ENCODE peak calls at places on chromosomes 1 and 21, in nine cellular contexts. One of them, this sample, is unnamed.

GRCh38 chr1:203038217-203038741 is 12.0 kb downstream of the PPFIA4 start:
- DNase-seq in omental fat pad: peak
- DNase-seq in RWPE1: peak
- DNase-seq in activated CD8-positive, alpha-beta T cell treated with anti-CD3 and anti-CD28 coated beads, Interleukin-2, amount 10 ng/mL, durations not matched to agents 7 days and 5 days: peak
- DNase-seq in AG08395: peak
- DNase-seq in Calu3: no peak
- DNase-seq in KBM-7: no peak
- DNase-seq in anterior cingulate cortex: peak
- DNase-seq in HCT116: no peak
- DNase-seq in this sample: peak

GRCh38 chr1:210280221-210280620 is 47.6 kb downstream of the SERTAD4 start:
- DNase-seq in omental fat pad: no peak
- DNase-seq in RWPE1: no peak
- DNase-seq in activated CD8-positive, alpha-beta T cell treated with anti-CD3 and anti-CD28 coated beads, Interleukin-2, amount 10 ng/mL, durations not matched to agents 7 days and 5 days: no peak
- DNase-seq in AG08395: no peak
- DNase-seq in Calu3: no peak
- DNase-seq in KBM-7: no peak
- DNase-seq in anterior cingulate cortex: no peak
- DNase-seq in HCT116: no peak
- DNase-seq in this sample: no peak

GRCh38 chr1:1318131-1318652 is 6.3 kb downstream of the INTS11 start:
- DNase-seq in omental fat pad: peak
- DNase-seq in RWPE1: no peak
- DNase-seq in activated CD8-positive, alpha-beta T cell treated with anti-CD3 and anti-CD28 coated beads, Interleukin-2, amount 10 ng/mL, durations not matched to agents 7 days and 5 days: no peak
- DNase-seq in AG08395: peak
- DNase-seq in Calu3: peak
- DNase-seq in KBM-7: peak
- DNase-seq in anterior cingulate cortex: peak
- DNase-seq in HCT116: peak
- DNase-seq in this sample: peak

GRCh38 chr1:78303620-78304019 is 187.2 kb upstream of the PTGFR start:
- DNase-seq in omental fat pad: peak
- DNase-seq in RWPE1: peak
- DNase-seq in activated CD8-positive, alpha-beta T cell treated with anti-CD3 and anti-CD28 coated beads, Interleukin-2, amount 10 ng/mL, durations not matched to agents 7 days and 5 days: no peak
- DNase-seq in AG08395: peak
- DNase-seq in Calu3: peak
- DNase-seq in KBM-7: no peak
- DNase-seq in anterior cingulate cortex: no peak
- DNase-seq in HCT116: no peak
- DNase-seq in this sample: peak

GRCh38 chr1:159469921-159470595 is 30.5 kb downstream of the OR10J1 start:
- DNase-seq in omental fat pad: no peak
- DNase-seq in RWPE1: no peak
- DNase-seq in activated CD8-positive, alpha-beta T cell treated with anti-CD3 and anti-CD28 coated beads, Interleukin-2, amount 10 ng/mL, durations not matched to agents 7 days and 5 days: no peak
- DNase-seq in AG08395: no peak
- DNase-seq in Calu3: no peak
- DNase-seq in KBM-7: no peak
- DNase-seq in anterior cingulate cortex: no peak
- DNase-seq in HCT116: no peak
- DNase-seq in this sample: peak

GRCh38 chr21:28485301-28486022 is 507.2 kb downstream of the LTN1 start:
- DNase-seq in omental fat pad: no peak
- DNase-seq in RWPE1: peak
- DNase-seq in activated CD8-positive, alpha-beta T cell treated with anti-CD3 and anti-CD28 coated beads, Interleukin-2, amount 10 ng/mL, durations not matched to agents 7 days and 5 days: no peak
- DNase-seq in AG08395: peak
- DNase-seq in Calu3: no peak
- DNase-seq in KBM-7: no peak
- DNase-seq in anterior cingulate cortex: no peak
- DNase-seq in HCT116: no peak
- DNase-seq in this sample: peak

GRCh38 chr1:111234866-111235265 is 7.4 kb downstream of the CHI3L2 start:
- DNase-seq in omental fat pad: no peak
- DNase-seq in RWPE1: peak
- DNase-seq in activated CD8-positive, alpha-beta T cell treated with anti-CD3 and anti-CD28 coated beads, Interleukin-2, amount 10 ng/mL, durations not matched to agents 7 days and 5 days: no peak
- DNase-seq in AG08395: peak
- DNase-seq in Calu3: no peak
- DNase-seq in KBM-7: no peak
- DNase-seq in anterior cingulate cortex: no peak
- DNase-seq in HCT116: no peak
- DNase-seq in this sample: peak

GRCh38 chr1:211135342-211135950 is 1.5 kb upstream of the KCNH1 start:
- DNase-seq in omental fat pad: no peak
- DNase-seq in RWPE1: peak
- DNase-seq in activated CD8-positive, alpha-beta T cell treated with anti-CD3 and anti-CD28 coated beads, Interleukin-2, amount 10 ng/mL, durations not matched to agents 7 days and 5 days: no peak
- DNase-seq in AG08395: peak
- DNase-seq in Calu3: no peak
- DNase-seq in KBM-7: peak
- DNase-seq in anterior cingulate cortex: no peak
- DNase-seq in HCT116: peak
- DNase-seq in this sample: peak

GRCh38 chr1:56374026-56374974 is 205.1 kb downstream of the PLPP3 start:
- DNase-seq in omental fat pad: no peak
- DNase-seq in RWPE1: no peak
- DNase-seq in activated CD8-positive, alpha-beta T cell treated with anti-CD3 and anti-CD28 coated beads, Interleukin-2, amount 10 ng/mL, durations not matched to agents 7 days and 5 days: no peak
- DNase-seq in AG08395: peak
- DNase-seq in Calu3: no peak
- DNase-seq in KBM-7: no peak
- DNase-seq in anterior cingulate cortex: no peak
- DNase-seq in HCT116: no peak
- DNase-seq in this sample: no peak

GRCh38 chr1:103162360-103162759 is 54.0 kb upstream of the COL11A1 start:
- DNase-seq in omental fat pad: no peak
- DNase-seq in RWPE1: no peak
- DNase-seq in activated CD8-positive, alpha-beta T cell treated with anti-CD3 and anti-CD28 coated beads, Interleukin-2, amount 10 ng/mL, durations not matched to agents 7 days and 5 days: no peak
- DNase-seq in AG08395: no peak
- DNase-seq in Calu3: no peak
- DNase-seq in KBM-7: no peak
- DNase-seq in anterior cingulate cortex: no peak
- DNase-seq in HCT116: no peak
- DNase-seq in this sample: no peak

GRCh38 chr1:245873068-245873467 is 634.0 kb downstream of the SMYD3 start:
- DNase-seq in omental fat pad: no peak
- DNase-seq in RWPE1: no peak
- DNase-seq in activated CD8-positive, alpha-beta T cell treated with anti-CD3 and anti-CD28 coated beads, Interleukin-2, amount 10 ng/mL, durations not matched to agents 7 days and 5 days: no peak
- DNase-seq in AG08395: no peak
- DNase-seq in Calu3: no peak
- DNase-seq in KBM-7: no peak
- DNase-seq in anterior cingulate cortex: no peak
- DNase-seq in HCT116: no peak
- DNase-seq in this sample: no peak

GRCh38 chr1:37755290-37755689 is 9.6 kb downstream of the EPHA10 start:
- DNase-seq in omental fat pad: no peak
- DNase-seq in RWPE1: peak
- DNase-seq in activated CD8-positive, alpha-beta T cell treated with anti-CD3 and anti-CD28 coated beads, Interleukin-2, amount 10 ng/mL, durations not matched to agents 7 days and 5 days: no peak
- DNase-seq in AG08395: no peak
- DNase-seq in Calu3: no peak
- DNase-seq in KBM-7: no peak
- DNase-seq in anterior cingulate cortex: no peak
- DNase-seq in HCT116: peak
- DNase-seq in this sample: peak

GRCh38 chr1:30411206-30411605 is 312.2 kb downstream of the MATN1 start:
- DNase-seq in omental fat pad: no peak
- DNase-seq in RWPE1: no peak
- DNase-seq in activated CD8-positive, alpha-beta T cell treated with anti-CD3 and anti-CD28 coated beads, Interleukin-2, amount 10 ng/mL, durations not matched to agents 7 days and 5 days: peak
- DNase-seq in AG08395: no peak
- DNase-seq in Calu3: no peak
- DNase-seq in KBM-7: no peak
- DNase-seq in anterior cingulate cortex: no peak
- DNase-seq in HCT116: no peak
- DNase-seq in this sample: no peak

GRCh38 chr1:175077356-175078030 is 9.9 kb downstream of the TNN start:
- DNase-seq in omental fat pad: no peak
- DNase-seq in RWPE1: no peak
- DNase-seq in activated CD8-positive, alpha-beta T cell treated with anti-CD3 and anti-CD28 coated beads, Interleukin-2, amount 10 ng/mL, durations not matched to agents 7 days and 5 days: no peak
- DNase-seq in AG08395: no peak
- DNase-seq in Calu3: no peak
- DNase-seq in KBM-7: no peak
- DNase-seq in anterior cingulate cortex: no peak
- DNase-seq in HCT116: no peak
- DNase-seq in this sample: no peak

GRCh38 chr1:159853417-159853816 is 9.0 kb downstream of the VSIG8 start:
- DNase-seq in omental fat pad: no peak
- DNase-seq in RWPE1: no peak
- DNase-seq in activated CD8-positive, alpha-beta T cell treated with anti-CD3 and anti-CD28 coated beads, Interleukin-2, amount 10 ng/mL, durations not matched to agents 7 days and 5 days: no peak
- DNase-seq in AG08395: no peak
- DNase-seq in Calu3: no peak
- DNase-seq in KBM-7: no peak
- DNase-seq in anterior cingulate cortex: no peak
- DNase-seq in HCT116: no peak
- DNase-seq in this sample: no peak

GRCh38 chr1:225768662-225769426 is 8.8 kb upstream of the SRP9 start:
- DNase-seq in omental fat pad: no peak
- DNase-seq in RWPE1: no peak
- DNase-seq in activated CD8-positive, alpha-beta T cell treated with anti-CD3 and anti-CD28 coated beads, Interleukin-2, amount 10 ng/mL, durations not matched to agents 7 days and 5 days: no peak
- DNase-seq in AG08395: no peak
- DNase-seq in Calu3: no peak
- DNase-seq in KBM-7: no peak
- DNase-seq in anterior cingulate cortex: no peak
- DNase-seq in HCT116: no peak
- DNase-seq in this sample: no peak

GRCh38 chr1:23977187-23977853 is 2.8 kb downstream of the SRSF10 start:
- DNase-seq in omental fat pad: no peak
- DNase-seq in RWPE1: no peak
- DNase-seq in activated CD8-positive, alpha-beta T cell treated with anti-CD3 and anti-CD28 coated beads, Interleukin-2, amount 10 ng/mL, durations not matched to agents 7 days and 5 days: no peak
- DNase-seq in AG08395: no peak
- DNase-seq in Calu3: no peak
- DNase-seq in KBM-7: no peak
- DNase-seq in anterior cingulate cortex: no peak
- DNase-seq in HCT116: no peak
- DNase-seq in this sample: no peak

GRCh38 chr21:41369915-41370839 is 8.3 kb downstream of the MX2 start:
- DNase-seq in omental fat pad: no peak
- DNase-seq in RWPE1: no peak
- DNase-seq in activated CD8-positive, alpha-beta T cell treated with anti-CD3 and anti-CD28 coated beads, Interleukin-2, amount 10 ng/mL, durations not matched to agents 7 days and 5 days: peak
- DNase-seq in AG08395: no peak
- DNase-seq in Calu3: no peak
- DNase-seq in KBM-7: no peak
- DNase-seq in anterior cingulate cortex: no peak
- DNase-seq in HCT116: no peak
- DNase-seq in this sample: no peak